ENCODE peak calls at places on chromosomes 16 and 17, in four cellular contexts. One of them, this sample, is unnamed.

GRCh38 chr17:33334703-33335102 is 41.6 kb upstream of the ASIC2 start:
- DNase-seq in upper lobe of right lung: no peak
- DNase-seq in lower lobe of right lung: no peak
- DNase-seq in thoracic aorta: no peak
- DNase-seq in this sample: no peak

GRCh38 chr17:10210151-10210574 is 11.8 kb upstream of the GAS7 start:
- DNase-seq in thoracic aorta: no peak
- DNase-seq in lower lobe of right lung: no peak
- DNase-seq in upper lobe of right lung: no peak
- DNase-seq in this sample: no peak

GRCh38 chr17:1197781-1198490 is 18.2 kb upstream of the ABR start:
- DNase-seq in upper lobe of right lung: peak; percentile 91
- DNase-seq in lower lobe of right lung: peak; percentile 92
- DNase-seq in thoracic aorta: no peak
- DNase-seq in this sample: peak; percentile 96

GRCh38 chr16:65833171-65833871 is 533.2 kb upstream of the CDH5 start:
- DNase-seq in upper lobe of right lung: no peak
- DNase-seq in lower lobe of right lung: no peak
- DNase-seq in thoracic aorta: no peak
- DNase-seq in this sample: no peak

GRCh38 chr16:88734361-88734728 is 28.0 kb downstream of the CTU2 start:
- DNase-seq in thoracic aorta: no peak
- DNase-seq in upper lobe of right lung: no peak
- DNase-seq in lower lobe of right lung: no peak
- DNase-seq in this sample: no peak

GRCh38 chr17:35433075-35433894 is 985 bp upstream of the SLFN12 start:
- DNase-seq in upper lobe of right lung: peak; percentile 70
- DNase-seq in thoracic aorta: peak; percentile 78
- DNase-seq in lower lobe of right lung: peak; percentile 73
- DNase-seq in this sample: peak; percentile 84

GRCh38 chr17:3474212-3474611 is 1.6 kb upstream of the ASPA start:
- DNase-seq in thoracic aorta: no peak
- DNase-seq in lower lobe of right lung: no peak
- DNase-seq in upper lobe of right lung: no peak
- DNase-seq in this sample: no peak

GRCh38 chr17:71252446-71252845 is 868.4 kb upstream of the SOX9 start:
- DNase-seq in thoracic aorta: no peak
- DNase-seq in lower lobe of right lung: no peak
- DNase-seq in upper lobe of right lung: no peak
- DNase-seq in this sample: no peak

GRCh38 chr16:22785552-22785951 is 28.4 kb upstream of the HS3ST2 start:
- DNase-seq in lower lobe of right lung: no peak
- DNase-seq in upper lobe of right lung: no peak
- DNase-seq in thoracic aorta: no peak
- DNase-seq in this sample: no peak

GRCh38 chr16:74522160-74522559 is 84.8 kb downstream of the GLG1 start:
- DNase-seq in thoracic aorta: no peak
- DNase-seq in upper lobe of right lung: no peak
- DNase-seq in lower lobe of right lung: no peak
- DNase-seq in this sample: no peak

GRCh38 chr17:38590988-38591758 is 14.6 kb downstream of the SRCIN1 start:
- DNase-seq in upper lobe of right lung: peak; percentile 75
- DNase-seq in lower lobe of right lung: peak; percentile 72
- DNase-seq in thoracic aorta: no peak
- DNase-seq in this sample: no peak

GRCh38 chr17:58006563-58006923 is 503 bp downstream of the SRSF1 start:
- DNase-seq in lower lobe of right lung: peak; percentile 86
- DNase-seq in thoracic aorta: peak; percentile 55
- DNase-seq in upper lobe of right lung: peak; percentile 89
- DNase-seq in this sample: peak; percentile 82

GRCh38 chr16:85335584-85336492 is 223.6 kb upstream of the CIBAR2 start:
- DNase-seq in upper lobe of right lung: no peak
- DNase-seq in lower lobe of right lung: no peak
- DNase-seq in thoracic aorta: no peak
- DNase-seq in this sample: no peak

GRCh38 chr16:53112015-53112414 is 57.2 kb downstream of the CHD9 start:
- DNase-seq in lower lobe of right lung: no peak
- DNase-seq in thoracic aorta: no peak
- DNase-seq in upper lobe of right lung: no peak
- DNase-seq in this sample: no peak

GRCh38 chr17:76445697-76446448 is 7.1 kb downstream of the UBE2O start:
- DNase-seq in upper lobe of right lung: no peak
- DNase-seq in thoracic aorta: no peak
- DNase-seq in lower lobe of right lung: no peak
- DNase-seq in this sample: no peak

GRCh38 chr17:39972271-39972670 is 8.3 kb upstream of the PSMD3 start:
- DNase-seq in upper lobe of right lung: no peak
- DNase-seq in thoracic aorta: no peak
- DNase-seq in lower lobe of right lung: no peak
- DNase-seq in this sample: no peak

GRCh38 chr17:37518816-37519215 is 29.1 kb downstream of the DUSP14 start:
- DNase-seq in lower lobe of right lung: no peak
- DNase-seq in upper lobe of right lung: no peak
- DNase-seq in thoracic aorta: no peak
- DNase-seq in this sample: no peak

GRCh38 chr17:37516131-37516561 is 26.5 kb downstream of the DUSP14 start:
- DNase-seq in upper lobe of right lung: no peak
- DNase-seq in thoracic aorta: no peak
- DNase-seq in lower lobe of right lung: no peak
- DNase-seq in this sample: no peak

GRCh38 chr17:37521821-37522220 is 32.1 kb downstream of the DUSP14 start:
- DNase-seq in lower lobe of right lung: no peak
- DNase-seq in thoracic aorta: no peak
- DNase-seq in upper lobe of right lung: no peak
- DNase-seq in this sample: no peak

GRCh38 chr17:37520174-37520573 is 30.5 kb downstream of the DUSP14 start:
- DNase-seq in lower lobe of right lung: no peak
- DNase-seq in thoracic aorta: no peak
- DNase-seq in upper lobe of right lung: no peak
- DNase-seq in this sample: no peak

DNA sequence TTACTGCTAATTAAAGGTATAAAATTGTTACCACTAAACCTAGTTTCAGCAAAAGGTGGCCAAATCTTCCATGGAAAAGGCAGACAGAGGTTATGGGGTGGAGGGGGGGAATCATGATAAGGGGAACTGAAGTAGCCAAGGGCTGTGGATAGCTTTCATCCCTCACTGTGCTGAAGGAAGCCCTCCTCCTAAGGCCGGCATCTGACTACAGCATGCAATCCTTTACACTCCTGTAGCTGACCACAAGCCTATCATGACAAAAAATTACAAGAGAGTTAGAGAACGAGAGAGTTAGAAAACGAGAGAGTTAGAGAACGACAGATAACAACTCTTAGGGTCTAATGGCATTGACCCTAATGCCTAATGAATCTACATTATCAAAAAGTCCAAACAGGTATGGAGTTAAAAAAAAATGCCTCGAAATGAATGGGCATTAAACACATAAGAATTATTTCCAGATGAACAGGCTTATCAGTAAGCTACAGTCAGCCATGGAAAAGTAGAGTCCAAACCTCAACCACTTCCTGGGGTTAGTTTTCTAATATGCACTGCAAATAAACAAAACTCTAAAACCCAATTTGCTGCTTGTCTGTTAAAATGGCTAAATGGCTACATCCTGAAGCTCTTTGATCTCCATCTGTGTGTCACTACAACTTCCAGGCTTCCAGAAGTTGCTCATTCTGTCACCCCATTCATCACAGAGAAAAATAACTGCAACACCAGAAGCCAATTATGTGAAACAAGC is 29.7 kb downstream of the DUSP14 start:
- DNase-seq in upper lobe of right lung: no peak
- DNase-seq in thoracic aorta: no peak
- DNase-seq in lower lobe of right lung: no peak
- DNase-seq in this sample: no peak
- H3K4me3 ChIP-seq in upper lobe of right lung: no peak overlapping the region
- H3K4me3 ChIP-seq in thoracic aorta: no peak overlapping the region
- H3K4me3 ChIP-seq in lower lobe of right lung: no peak overlapping the region
- H3K4me3 ChIP-seq in this sample: no peak overlapping the region

DNA sequence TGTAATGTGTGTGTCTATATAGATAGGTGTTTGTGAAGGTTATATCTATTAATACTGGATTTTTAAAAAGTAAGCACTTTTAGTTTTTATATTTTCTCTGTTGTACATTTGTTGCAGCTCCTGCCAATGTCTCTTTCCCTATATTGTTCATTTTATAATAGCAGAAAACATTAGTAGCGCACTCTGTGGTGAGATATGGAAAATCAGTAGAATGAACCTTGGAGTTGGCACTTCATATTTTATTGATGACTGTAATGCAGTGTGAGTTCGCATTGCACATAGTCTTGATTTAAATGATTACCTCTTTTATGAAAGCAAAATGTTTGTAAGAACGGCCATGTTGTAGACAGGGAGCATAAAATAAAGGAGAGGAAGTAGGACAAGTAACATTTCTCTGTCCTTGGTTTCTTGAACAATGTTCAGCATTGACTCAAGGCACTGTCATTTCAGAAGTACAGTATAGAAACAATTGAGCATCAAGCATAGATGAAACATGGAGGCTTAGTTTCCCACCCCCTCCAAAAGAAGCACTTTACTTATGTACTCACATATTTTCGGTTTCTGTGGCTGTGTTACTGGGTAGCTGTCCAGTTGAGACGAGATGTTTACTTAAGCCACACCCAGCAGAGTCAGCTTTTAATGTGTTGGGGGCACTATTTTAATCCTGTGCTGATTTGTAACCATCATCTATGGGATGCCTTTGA is 74.0 kb downstream of the TANC2 start:
- DNase-seq in lower lobe of right lung: no peak
- DNase-seq in upper lobe of right lung: no peak
- DNase-seq in thoracic aorta: no peak
- DNase-seq in this sample: no peak
- H3K4me3 ChIP-seq in lower lobe of right lung: no peak overlapping the region
- H3K4me3 ChIP-seq in upper lobe of right lung: no peak overlapping the region
- H3K4me3 ChIP-seq in thoracic aorta: no peak overlapping the region
- H3K4me3 ChIP-seq in this sample: no peak overlapping the region

DNA sequence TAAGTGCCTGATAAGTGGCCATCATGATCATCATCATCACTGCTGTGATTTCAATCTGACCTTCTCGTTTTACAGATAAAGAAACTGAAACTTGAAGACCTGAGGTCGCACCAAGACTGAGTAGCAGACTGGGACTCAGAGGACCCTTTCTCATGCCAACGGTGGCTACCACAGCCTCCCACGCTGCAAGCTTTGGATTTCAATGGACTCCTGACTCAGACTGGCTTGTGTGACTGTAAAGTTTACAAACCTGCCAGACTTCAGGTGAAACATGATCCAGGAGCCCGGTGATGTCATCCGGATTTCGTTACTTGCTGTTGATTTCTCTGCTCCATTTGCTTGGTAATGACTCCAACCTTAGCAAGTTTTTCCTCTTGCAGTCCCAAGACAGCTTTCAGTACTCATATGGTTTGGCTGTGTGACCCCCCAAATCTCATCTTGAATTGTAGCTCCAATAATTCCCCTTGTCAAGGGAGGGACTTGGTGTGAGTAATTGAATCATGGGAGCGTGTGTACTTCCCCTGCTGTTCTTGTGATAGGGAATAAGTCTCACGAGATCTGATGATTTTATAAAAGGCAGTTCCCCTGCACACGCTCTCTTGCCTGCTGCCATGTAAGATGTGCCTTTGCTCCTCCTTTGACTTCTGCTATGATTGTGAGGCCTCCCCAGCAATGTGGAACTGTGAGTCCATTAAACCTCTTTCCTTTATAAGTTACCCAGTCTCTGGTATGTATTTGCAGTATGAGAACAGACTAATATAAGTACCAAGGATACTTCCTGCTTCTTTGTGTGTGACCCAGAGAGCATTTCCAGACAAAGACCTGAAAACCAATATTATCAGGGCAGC is 26.7 kb upstream of the IRX6 start:
- DNase-seq in thoracic aorta: no peak
- DNase-seq in upper lobe of right lung: no peak
- DNase-seq in lower lobe of right lung: no peak
- DNase-seq in this sample: no peak
- H3K4me3 ChIP-seq in thoracic aorta: no peak overlapping the region
- H3K4me3 ChIP-seq in upper lobe of right lung: no peak overlapping the region
- H3K4me3 ChIP-seq in lower lobe of right lung: no peak overlapping the region
- H3K4me3 ChIP-seq in this sample: no peak overlapping the region

GRCh38 chr17:75153854-75154194 is 488 bp downstream of the JPT1 start:
- DNase-seq in thoracic aorta: no peak
- DNase-seq in lower lobe of right lung: peak; percentile 54
- DNase-seq in upper lobe of right lung: no peak
- DNase-seq in this sample: no peak

GRCh38 chr17:75152971-75153853 is 1.1 kb downstream of the JPT1 start:
- DNase-seq in upper lobe of right lung: peak; percentile 64
- DNase-seq in thoracic aorta: no peak
- DNase-seq in lower lobe of right lung: no peak
- DNase-seq in this sample: no peak

GRCh38 chr17:75154195-75155106 is at the start of gene JPT1:
- DNase-seq in upper lobe of right lung: peak; percentile 98
- DNase-seq in lower lobe of right lung: peak; percentile 99
- DNase-seq in thoracic aorta: peak; percentile 95
- DNase-seq in this sample: peak; percentile 99

GRCh38 chr17:75152523-75152922 is 1.8 kb downstream of the JPT1 start:
- DNase-seq in upper lobe of right lung: no peak
- DNase-seq in lower lobe of right lung: no peak
- DNase-seq in thoracic aorta: no peak
- DNase-seq in this sample: no peak

GRCh38 chr17:75151893-75152292 is 2.4 kb downstream of the JPT1 start:
- DNase-seq in upper lobe of right lung: no peak
- DNase-seq in thoracic aorta: no peak
- DNase-seq in lower lobe of right lung: no peak
- DNase-seq in this sample: no peak
- H3K4me3 ChIP-seq in upper lobe of right lung: no peak overlapping the region
- H3K4me3 ChIP-seq in thoracic aorta: no peak overlapping the region
- H3K4me3 ChIP-seq in lower lobe of right lung: no peak overlapping the region
- H3K4me3 ChIP-seq in this sample: no peak overlapping the region

GRCh38 chr17:28895794-28896447 is 1.6 kb downstream of the FLOT2 start:
- DNase-seq in lower lobe of right lung: no peak
- DNase-seq in upper lobe of right lung: peak; percentile 38
- DNase-seq in thoracic aorta: no peak
- DNase-seq in this sample: no peak
- H3K4me3 ChIP-seq in lower lobe of right lung: peak overlapping the region; percentile 94
- H3K4me3 ChIP-seq in upper lobe of right lung: peak overlapping the region; percentile 89
- H3K4me3 ChIP-seq in thoracic aorta: peak overlapping the region; percentile 95
- H3K4me3 ChIP-seq in this sample: no peak overlapping the region